ENCODE peak calls at places on chromosomes 13 and 19, in four cellular contexts. A, X, I and Y are unnamed samples.

GRCh38 chr13:112842931-112843391 is 126.1 kb upstream of the MCF2L start:
- DNase-seq in A (no peak), X (no peak), I (peak; percentile 75), Y (no peak)

GRCh38 chr13:101053694-101054093 is 362.6 kb downstream of the NALCN start:
- DNase-seq in A (no peak), X (no peak), I (no peak), Y (no peak)

GRCh38 chr19:4295972-4296771 is 6.0 kb downstream of the TMIGD2 start:
- DNase-seq in A (peak; percentile 33), X (no peak), I (no peak), Y (peak; percentile 22)

GRCh38 chr13:51765142-51765515 is 38.8 kb downstream of the DHRS12 start:
- DNase-seq in A (peak; percentile 17), X (peak; percentile 11), I (no peak), Y (no peak)

GRCh38 chr13:112900691-112901091 is 68.3 kb upstream of the MCF2L start:
- DNase-seq in A (no peak), X (no peak), I (peak; percentile 45), Y (no peak)

GRCh38 chr13:102707465-102707864 is 12.6 kb upstream of the METTL21C start:
- DNase-seq in A (peak; percentile 92), X (no peak), I (no peak), Y (peak; percentile 96)

GRCh38 chr19:40688294-40688693 is 2.2 kb downstream of the NUMBL start:
- DNase-seq in A (no peak), X (no peak), I (no peak), Y (no peak)

GRCh38 chr19:4304509-4305252 is at the start of gene FSD1:
- DNase-seq in A (peak; percentile 42), X (peak; percentile 70), I (peak; percentile 80), Y (peak; percentile 45)

GRCh38 chr13:75759531-75759930 is 123.4 kb downstream of the LMO7 start:
- DNase-seq in A (no peak), X (no peak), I (no peak), Y (no peak)

GRCh38 chr19:9913237-9914000 is 22.9 kb downstream of the OLFM2 start:
- DNase-seq in A (no peak), X (no peak), I (no peak), Y (no peak)

GRCh38 chr13:45393941-45394570 is 24.1 kb downstream of the SLC25A30 start:
- DNase-seq in A (peak; percentile 56), X (peak; percentile 60), I (no peak), Y (peak; percentile 45)

GRCh38 chr19:31497709-31498108 is 148.5 kb upstream of the TSHZ3 start:
- DNase-seq in A (no peak), X (no peak), I (no peak), Y (no peak)

GRCh38 chr13:22451345-22451744 is 729.4 kb upstream of the SGCG start:
- DNase-seq in A (peak; percentile 39), X (no peak), I (no peak), Y (no peak)

GRCh38 chr19:44696939-44697669 is 1.8 kb upstream of the CEACAM16 start:
- DNase-seq in A (no peak), X (no peak), I (no peak), Y (no peak)

GRCh38 chr13:97267418-97268059 is 45.4 kb downstream of the MBNL2 start:
- DNase-seq in A (no peak), X (no peak), I (no peak), Y (no peak)

GRCh38 chr19:19230999-19231398 is 19.2 kb downstream of the NCAN start:
- DNase-seq in A (no peak), X (no peak), I (no peak), Y (no peak)

GRCh38 chr13:98838776-98839175 is 86.3 kb upstream of the SLC15A1 start:
- DNase-seq in A (peak; percentile 42), X (no peak), I (no peak), Y (peak; percentile 52)

GRCh38 chr13:99967498-99967883 is 4.1 kb downstream of the ZIC5 start:
- DNase-seq in A (no peak), X (no peak), I (no peak), Y (no peak)
- H3K4me3 ChIP-seq in A (no peak overlapping the region), X (no peak overlapping the region), I (no peak overlapping the region), Y (no peak overlapping the region)

DNA sequence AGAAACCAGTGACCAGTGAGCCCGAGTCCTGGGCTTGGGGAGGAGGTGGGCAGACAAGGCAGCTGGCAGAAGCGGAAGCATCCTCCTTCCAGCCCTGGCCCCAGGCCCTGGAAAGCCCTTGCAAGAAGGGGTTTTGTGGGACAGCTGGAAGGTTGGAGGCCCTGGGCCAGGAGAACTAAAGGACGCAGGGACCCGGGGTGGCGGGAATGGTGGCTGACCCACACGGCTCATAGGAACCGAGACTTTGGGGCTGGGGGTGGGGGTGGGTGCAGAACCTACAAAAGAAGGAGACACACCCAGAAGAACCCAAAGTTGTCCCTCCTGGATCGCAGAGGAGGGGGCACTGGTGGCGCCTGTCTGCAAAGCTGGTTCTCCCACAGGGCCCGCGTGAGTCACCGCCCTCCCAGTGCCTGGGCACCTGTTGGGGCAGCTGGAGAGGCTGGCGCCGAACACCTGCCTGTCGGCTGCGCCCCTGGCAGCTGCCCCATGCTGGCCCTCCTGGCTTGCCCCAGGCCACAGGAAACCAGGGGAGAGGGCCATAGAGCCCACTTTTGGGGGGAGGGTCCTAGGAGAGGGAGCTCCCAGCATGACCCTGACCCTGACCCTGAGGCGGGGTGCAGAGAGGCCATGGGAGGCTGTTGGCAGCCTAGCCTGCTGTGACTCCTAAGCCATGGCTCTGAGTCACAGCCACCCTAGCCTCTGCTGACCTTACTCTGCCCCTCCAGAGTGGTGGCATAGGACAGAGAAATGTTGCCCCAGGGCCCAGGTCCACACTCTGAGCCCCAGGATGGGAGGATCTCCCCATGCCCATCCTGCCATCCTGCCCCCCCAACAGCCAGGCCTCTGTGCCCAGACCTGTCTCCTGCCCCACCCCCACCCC is 768 bp downstream of the DMPK start:
- DNase-seq in A (no peak), X (peak; percentile 3), I (peak; percentile 82), Y (peak; percentile 56)
- H3K4me3 ChIP-seq in A (peak overlapping the region; percentile 81), X (no peak overlapping the region), I (peak overlapping the region; percentile 62), Y (peak overlapping the region; percentile 92)

DNA sequence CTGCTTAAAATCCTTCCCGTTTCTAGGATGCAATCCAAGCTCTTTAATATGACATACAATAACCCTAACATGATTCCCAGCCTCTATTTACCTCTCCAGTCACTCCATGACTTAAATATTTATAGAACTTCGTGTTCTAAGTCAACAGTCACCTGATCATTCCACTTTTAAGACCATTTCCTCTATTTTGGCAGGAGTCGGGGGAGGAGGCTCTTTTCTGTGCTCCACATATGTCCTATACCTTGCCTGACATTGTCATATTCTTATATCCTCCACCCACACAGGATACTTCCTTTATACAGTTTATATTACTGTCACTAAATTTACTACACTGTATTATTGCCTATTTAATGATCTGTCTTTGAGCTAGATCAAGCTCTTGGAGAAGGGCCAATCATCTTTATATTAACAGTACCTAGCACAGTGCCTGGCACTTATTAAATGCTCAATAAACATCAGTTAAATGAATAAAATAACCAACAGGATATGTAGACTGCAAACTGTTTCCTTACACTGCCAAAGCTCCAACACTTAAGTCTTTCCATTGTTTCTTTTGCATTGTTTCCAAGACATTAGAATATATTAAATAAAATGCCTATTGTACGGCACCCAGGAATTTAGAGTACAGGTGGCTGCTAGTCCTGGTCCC is 2.7 kb downstream of the ARGLU1 start:
- DNase-seq in A (no peak), X (peak; percentile 13), I (no peak), Y (no peak)
- H3K4me3 ChIP-seq in A (peak overlapping the region; percentile 86), X (peak overlapping the region; percentile 60), I (no peak overlapping the region), Y (peak overlapping the region; percentile 70)

DNA sequence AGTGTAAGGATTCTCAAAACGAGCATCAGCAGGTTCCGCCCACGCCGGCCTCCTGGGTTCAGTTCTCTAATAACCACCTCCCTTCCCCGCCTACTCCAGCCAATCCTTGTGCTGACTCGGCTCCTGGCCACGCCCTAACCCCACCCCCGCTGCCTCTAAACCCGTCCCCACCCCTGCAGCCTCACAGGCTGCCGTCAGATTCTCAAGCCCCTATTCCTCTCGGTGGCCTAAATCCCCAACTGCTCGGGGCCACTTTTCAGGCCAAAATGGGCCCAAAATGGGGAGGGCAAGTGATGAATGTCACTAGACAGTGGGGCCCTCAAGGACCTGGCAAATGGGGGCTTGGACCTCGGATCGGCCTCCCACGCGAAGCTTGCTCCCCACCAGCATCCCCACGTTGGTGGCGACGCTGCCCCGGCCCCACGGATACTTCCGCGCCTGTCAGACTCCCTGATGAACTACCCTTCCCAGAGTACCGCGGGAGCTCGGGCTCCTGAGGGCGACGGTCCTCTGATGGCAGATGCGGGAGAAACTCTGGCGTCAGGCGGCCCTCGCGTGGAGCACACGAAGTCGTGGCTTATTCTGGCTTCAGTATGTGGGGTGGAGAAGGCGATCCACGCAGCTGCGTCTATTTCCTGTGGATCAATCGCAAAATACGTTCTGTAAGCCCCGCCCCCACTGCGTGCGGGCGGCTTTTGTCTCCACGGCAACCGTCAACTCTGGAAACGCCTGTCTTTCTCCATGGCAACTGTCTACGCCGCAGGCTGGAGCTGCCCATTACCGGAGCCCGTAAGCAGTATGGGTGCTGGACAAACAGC is 24.8 kb downstream of the ZNF473 start:
- DNase-seq in A (peak; percentile 78), X (peak; percentile 53), I (peak; percentile 96), Y (peak; percentile 90)
- H3K4me3 ChIP-seq in A (peak overlapping the region; percentile 62), X (no peak overlapping the region), I (no peak overlapping the region), Y (peak overlapping the region; percentile 63)

GRCh38 chr13:67390462-67391093 is 160.4 kb upstream of the PCDH9 start:
- DNase-seq in A (peak; percentile 77), X (no peak), I (no peak), Y (peak; percentile 62)

GRCh38 chr13:67395577-67395976 is 165.4 kb upstream of the PCDH9 start:
- DNase-seq in A (no peak), X (no peak), I (no peak), Y (no peak)

GRCh38 chr13:67392014-67392413 is 161.9 kb upstream of the PCDH9 start:
- DNase-seq in A (no peak), X (no peak), I (no peak), Y (no peak)
- H3K4me3 ChIP-seq in A (no peak overlapping the region), X (no peak overlapping the region), I (no peak overlapping the region), Y (no peak overlapping the region)